ENCODE peak calls at places on chromosome 13, in nine cellular contexts. C is fibroblast of pulmonary artery, B is lower leg skin, M is mammary epithelial cell, P is heart right ventricle, R is choroid plexus epithelial cell, T is kidney epithelial cell, O is thyroid gland, Z is fibroblast of villous mesenchyme. H is an unnamed sample.

GRCh38 chr13:97892717-97893116 is 60.8 kb upstream of the IPO5 start:
- DNase-seq in C (no peak), B (no peak), M (peak; percentile 45), P (no peak), R (peak; percentile 38), T (peak; percentile 5), O (no peak), Z (peak; percentile 43), H (peak; percentile 18)

GRCh38 chr13:89003656-89004055 is 1332.5 kb downstream of the SLITRK5 start:
- DNase-seq in C (no peak), B (no peak), M (no peak), P (no peak), R (no peak), T (no peak), O (no peak), Z (no peak), H (no peak)

GRCh38 chr13:111846396-111847174 is 220.4 kb upstream of the SOX1 start:
- DNase-seq in C (no peak), B (no peak), M (no peak), P (no peak), R (no peak), T (no peak), O (no peak), Z (no peak), H (no peak)

GRCh38 chr13:60788156-60788829 is 391.3 kb downstream of the TDRD3 start:
- DNase-seq in C (peak; percentile 23), B (peak; percentile 62), M (peak; percentile 2), P (peak; percentile 15), R (no peak), T (no peak), O (no peak), Z (no peak), H (peak; percentile 13)

GRCh38 chr13:80430561-80430960 is 89.6 kb upstream of the SPRY2 start:
- DNase-seq in C (no peak), B (no peak), M (no peak), P (no peak), R (peak; percentile 9), T (no peak), O (no peak), Z (peak; percentile 40), H (peak; percentile 29)

GRCh38 chr13:23456437-23456836 is 22.9 kb upstream of the SACS start:
- DNase-seq in C (no peak), B (no peak), M (no peak), P (no peak), R (no peak), T (no peak), O (no peak), Z (no peak), H (no peak)

GRCh38 chr13:113935081-113935511 is 38.8 kb downstream of the C13orf46 start:
- DNase-seq in C (no peak), B (no peak), M (no peak), P (no peak), R (no peak), T (no peak), O (no peak), Z (no peak), H (no peak)

GRCh38 chr13:25380741-25381324 is 9.1 kb downstream of the ATP8A2 start:
- DNase-seq in C (no peak), B (no peak), M (no peak), P (no peak), R (no peak), T (no peak), O (no peak), Z (no peak), H (no peak)

GRCh38 chr13:50909605-50910482 is at the start of gene RNASEH2B:
- DNase-seq in C (peak; percentile 62), B (peak; percentile 35), M (peak; percentile 40), P (peak; percentile 78), R (peak; percentile 63), T (no peak), O (peak; percentile 73), Z (peak; percentile 44), H (peak; percentile 68)

GRCh38 chr13:94679614-94680013 is 32.7 kb downstream of the SOX21 start:
- DNase-seq in C (no peak), B (no peak), M (no peak), P (no peak), R (no peak), T (no peak), O (no peak), Z (no peak), H (no peak)

GRCh38 chr13:113620036-113620435 is 35.5 kb downstream of the TFDP1 start:
- DNase-seq in C (no peak), B (no peak), M (no peak), P (no peak), R (no peak), T (no peak), O (no peak), Z (no peak), H (no peak)

GRCh38 chr13:113876341-113877148 is 12.7 kb upstream of the GAS6 start:
- DNase-seq in C (no peak), B (no peak), M (no peak), P (no peak), R (no peak), T (no peak), O (no peak), Z (no peak), H (no peak)

GRCh38 chr13:23674795-23675640 is 104.8 kb downstream of the TNFRSF19 start:
- DNase-seq in C (peak; percentile 83), B (no peak), M (peak; percentile 79), P (no peak), R (peak; percentile 79), T (no peak), O (no peak), Z (peak; percentile 90), H (peak; percentile 52)

GRCh38 chr13:112693831-112694497 is 4.1 kb downstream of the ATP11A start:
- DNase-seq in C (peak; percentile 77), B (no peak), M (peak; percentile 47), P (no peak), R (peak; percentile 65), T (peak; percentile 47), O (peak; percentile 48), Z (peak; percentile 47), H (peak; percentile 77)

GRCh38 chr13:41520699-41521630 is 63.6 kb downstream of the RGCC start:
- DNase-seq in C (no peak), B (no peak), M (no peak), P (no peak), R (no peak), T (no peak), O (no peak), Z (no peak), H (no peak)

DNA sequence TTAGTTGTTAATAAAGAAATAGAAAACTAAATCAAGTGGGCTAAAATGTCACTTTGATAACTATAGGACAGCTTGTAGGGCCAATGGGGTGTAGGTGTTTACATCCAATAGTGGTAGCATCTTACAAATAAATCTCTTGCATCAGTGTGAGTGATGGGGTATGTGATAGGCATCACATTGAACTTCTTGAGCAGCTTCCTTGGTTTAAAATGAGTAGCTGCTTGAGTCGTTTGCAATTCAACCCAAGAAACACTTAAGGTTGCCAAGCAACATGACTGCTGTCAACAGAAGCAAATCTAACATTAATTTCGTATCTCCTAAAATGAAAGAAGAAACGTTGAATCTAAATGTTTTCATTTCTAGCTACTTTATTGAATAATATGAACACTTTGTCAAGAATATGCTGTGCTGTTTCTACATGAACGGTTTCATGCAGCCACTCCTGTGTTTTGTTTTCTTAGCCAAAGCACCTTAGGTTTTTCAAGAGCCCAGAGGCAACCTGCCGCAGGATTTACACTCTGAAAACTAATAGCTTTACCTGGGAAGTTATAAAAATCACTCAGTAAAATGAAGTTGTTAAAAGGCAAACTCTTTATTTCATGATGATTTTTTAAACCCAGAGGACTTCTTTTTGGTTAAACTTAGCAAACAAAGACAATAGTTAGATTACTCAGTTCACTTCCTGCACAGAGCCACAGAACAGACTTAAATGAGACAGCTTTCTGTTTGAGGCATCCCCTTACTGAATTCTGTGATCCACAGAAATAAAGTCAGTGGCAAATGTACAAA is 305.2 kb downstream of the MTUS2 start:
- DNase-seq in C (no peak), B (no peak), M (no peak), P (no peak), R (no peak), T (no peak), O (peak; percentile 63), Z (no peak), H (no peak)
- H3K4me3 ChIP-seq in C (no peak overlapping the region), B (no peak overlapping the region), M (no peak overlapping the region), P (no peak overlapping the region), R (no peak overlapping the region), T (no peak overlapping the region), O (no peak overlapping the region), Z (no peak overlapping the region), H (no peak overlapping the region)

GRCh38 chr13:33287142-33287882 is 1.8 kb upstream of the STARD13 start:
- DNase-seq in C (no peak), B (no peak), M (no peak), P (no peak), R (no peak), T (no peak), O (no peak), Z (no peak), H (no peak)

GRCh38 chr13:33286143-33286542 is 588 bp upstream of the STARD13 start:
- DNase-seq in C (peak; percentile 42), B (no peak), M (no peak), P (no peak), R (peak; percentile 47), T (no peak), O (peak; percentile 53), Z (peak; percentile 71), H (no peak)

GRCh38 chr13:33284916-33285315 is 639 bp downstream of the STARD13 start:
- DNase-seq in C (peak; percentile 53), B (no peak), M (peak; percentile 44), P (no peak), R (peak; percentile 46), T (no peak), O (no peak), Z (no peak), H (no peak)

GRCh38 chr13:33284016-33284415 is 1.5 kb downstream of the STARD13 start:
- DNase-seq in C (peak; percentile 66), B (no peak), M (no peak), P (no peak), R (peak; percentile 55), T (no peak), O (no peak), Z (no peak), H (peak; percentile 69)

GRCh38 chr13:33285420-33286124 is at the start of gene STARD13:
- DNase-seq in C (peak; percentile 98), B (peak; percentile 96), M (peak; percentile 96), P (peak; percentile 89), R (peak; percentile 98), T (peak; percentile 80), O (peak; percentile 97), Z (peak; percentile 98), H (peak; percentile 99)
- TF ChIP-seq CTCF in C (peak; percentile 55), B (no peak), M (peak; percentile 36), P (peak; percentile 29), R (peak; percentile 65), T (peak; percentile 55), O (no peak), Z (peak; percentile 54), H (peak; percentile 65)

GRCh38 chr13:49812806-49813205 is 20.3 kb upstream of the KPNA3 start:
- DNase-seq in C (no peak), B (no peak), M (no peak), P (no peak), R (no peak), T (no peak), O (no peak), Z (no peak), H (no peak)
- H3K4me3 ChIP-seq in C (no peak overlapping the region), B (no peak overlapping the region), M (no peak overlapping the region), P (no peak overlapping the region), R (no peak overlapping the region), T (no peak overlapping the region), O (no peak overlapping the region), Z (no peak overlapping the region), H (no peak overlapping the region)

DNA sequence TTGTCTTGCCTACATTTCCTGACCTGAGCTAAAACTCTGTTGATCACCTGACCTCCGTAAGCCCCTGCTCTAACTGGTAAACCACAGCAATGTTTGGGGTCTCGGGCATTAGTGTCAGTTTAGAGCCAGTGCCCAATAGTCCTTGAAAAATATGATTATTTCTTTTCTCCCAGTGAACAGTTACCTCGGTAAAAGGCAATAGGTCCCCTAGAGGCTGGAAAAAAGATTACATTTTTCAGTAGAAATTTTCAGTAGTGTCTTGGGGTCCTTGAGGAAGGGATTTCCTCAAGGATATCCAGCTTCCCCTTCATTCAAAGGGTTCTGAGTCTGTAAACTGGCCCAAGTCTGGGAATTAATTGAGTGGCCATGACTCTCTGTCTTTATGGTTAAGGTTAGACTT is 177.5 kb downstream of the SLC7A1 start:
- DNase-seq in C (no peak), B (no peak), M (no peak), P (no peak), R (no peak), T (no peak), O (no peak), Z (no peak), H (no peak)
- TF ChIP-seq CTCF in C (peak; percentile 4), B (no peak), M (no peak), P (no peak), R (peak; percentile 32), T (no peak), O (no peak), Z (peak; percentile 20), H (no peak)

H was measured in cardiac fibroblast.